ENCODE peak calls at places on chromosomes 13 and 19, in ten cellular contexts. D is esophagus muscularis mucosa, M is WERI-Rb-1, T is tibial nerve, O is left ventricle myocardium inferior, N is cardiac fibroblast, C is fibroblast of lung, I is heart right ventricle, S is HFF-Myc, U is A549. A is an unnamed sample.

GRCh38 chr13:98939552-98940306 is 38.1 kb downstream of the DOCK9 start:
- DNase-seq in M (no peak), S (no peak), N (no peak), U (no peak), C (no peak), I (no peak), T (no peak), D (no peak), O (no peak), A (no peak)

GRCh38 chr13:97112451-97113152 is 109.5 kb upstream of the MBNL2 start:
- DNase-seq in N (no peak), I (no peak), T (no peak), O (no peak), C (no peak), U (no peak), S (no peak), D (no peak), M (no peak), A (no peak)

GRCh38 chr19:28960986-28961705 is 251.8 kb downstream of the UQCRFS1 start:
- DNase-seq in C (peak), N (peak), T (no peak), D (no peak), I (no peak), M (no peak), U (no peak), O (no peak), S (no peak), A (no peak)

GRCh38 chr19:5342573-5343201 is 2.1 kb upstream of the PTPRS start:
- DNase-seq in T (no peak), N (no peak), M (no peak), S (no peak), U (no peak), I (no peak), C (no peak), D (no peak), O (no peak), A (no peak)

GRCh38 chr13:49097374-49097773 is 121.7 kb downstream of the FNDC3A start:
- DNase-seq in D (no peak), C (peak), I (no peak), N (peak), U (peak), T (no peak), O (no peak), M (no peak), S (no peak), A (no peak)

GRCh38 chr13:20390526-20391175 is 135.0 kb downstream of the CRYL1 start:
- DNase-seq in T (no peak), D (no peak), C (no peak), U (no peak), M (no peak), N (no peak), S (no peak), I (no peak), O (no peak), A (peak)

GRCh38 chr13:103328899-103329298 is 262.7 kb upstream of the SLC10A2 start:
- DNase-seq in I (no peak), N (no peak), D (no peak), M (peak), S (no peak), U (no peak), C (no peak), O (no peak), T (no peak), A (no peak)

GRCh38 chr13:45823583-45823982 is 28.0 kb downstream of the SIAH3 start:
- DNase-seq in T (no peak), I (no peak), U (no peak), O (no peak), M (peak), N (no peak), C (no peak), S (no peak), D (no peak), A (no peak)

GRCh38 chr19:47469419-47469700 is 2.3 kb downstream of the SLC8A2 start:
- DNase-seq in S (no peak), M (no peak), N (no peak), O (no peak), T (no peak), I (no peak), U (no peak), D (no peak), C (no peak), A (no peak)

GRCh38 chr19:47470447-47471195 is 1.1 kb downstream of the SLC8A2 start:
- DNase-seq in S (no peak), T (no peak), M (no peak), U (no peak), C (no peak), O (no peak), I (no peak), N (no peak), D (no peak), A (no peak)

GRCh38 chr19:47469719-47470118 is 2.0 kb downstream of the SLC8A2 start:
- DNase-seq in N (no peak), O (no peak), M (no peak), C (no peak), D (no peak), U (no peak), S (no peak), T (no peak), I (no peak), A (no peak)

GRCh38 chr19:47465957-47466356 is 5.7 kb downstream of the SLC8A2 start:
- DNase-seq in D (no peak), T (no peak), N (no peak), S (no peak), U (no peak), O (no peak), M (no peak), I (no peak), C (no peak), A (no peak)

GRCh38 chr19:47467914-47468313 is 3.8 kb downstream of the SLC8A2 start:
- DNase-seq in O (no peak), I (no peak), T (no peak), S (no peak), D (no peak), N (no peak), M (no peak), C (no peak), U (no peak), A (no peak)
- TF ChIP-seq CTCF in O (no peak), I (no peak), T (no peak), S (no peak), D (no peak), N (no peak), M (no peak), C (no peak), U (no peak), A (no peak)

GRCh38 chr19:31068268-31068667 is 281.0 kb downstream of the TSHZ3 start:
- DNase-seq in I (no peak), U (no peak), S (no peak), M (no peak), C (no peak), T (no peak), D (no peak), N (no peak), O (no peak), A (no peak)

GRCh38 chr19:31073485-31074221 is 275.6 kb downstream of the TSHZ3 start:
- DNase-seq in T (no peak), N (no peak), D (no peak), O (no peak), C (no peak), I (no peak), M (no peak), S (no peak), U (no peak), A (no peak)

GRCh38 chr19:31070676-31071075 is 278.6 kb downstream of the TSHZ3 start:
- DNase-seq in T (no peak), O (no peak), C (no peak), U (no peak), I (no peak), D (no peak), N (no peak), S (no peak), M (no peak), A (no peak)

GRCh38 chr19:31070126-31070525 is 279.1 kb downstream of the TSHZ3 start:
- DNase-seq in S (no peak), N (no peak), M (no peak), U (no peak), O (no peak), C (peak), T (no peak), I (no peak), D (no peak), A (no peak)

GRCh38 chr19:31071157-31071855 is 277.9 kb downstream of the TSHZ3 start:
- DNase-seq in O (no peak), C (no peak), T (no peak), S (no peak), D (no peak), M (no peak), I (no peak), U (no peak), N (no peak), A (no peak)
- TF ChIP-seq CTCF in O (no peak), C (no peak), T (no peak), S (no peak), D (no peak), M (no peak), I (no peak), U (no peak), N (no peak), A (no peak)

GRCh38 chr13:50684366-50684765 is 159.1 kb downstream of the DLEU7 start:
- DNase-seq in N (peak), T (no peak), S (no peak), M (no peak), D (peak), C (no peak), O (peak), I (peak), U (no peak), A (no peak)

GRCh38 chr13:50679321-50679720 is 164.2 kb downstream of the DLEU7 start:
- DNase-seq in T (no peak), S (no peak), M (no peak), O (no peak), I (no peak), U (no peak), C (no peak), D (no peak), N (peak), A (no peak)

GRCh38 chr13:50678464-50679162 is 164.9 kb downstream of the DLEU7 start:
- DNase-seq in C (peak), I (no peak), O (no peak), D (peak), M (no peak), S (peak), U (no peak), N (peak), T (no peak), A (no peak)

GRCh38 chr13:50682966-50683365 is 160.5 kb downstream of the DLEU7 start:
- DNase-seq in M (no peak), I (no peak), S (no peak), D (peak), N (no peak), C (no peak), T (no peak), U (no peak), O (no peak), A (no peak)

DNA sequence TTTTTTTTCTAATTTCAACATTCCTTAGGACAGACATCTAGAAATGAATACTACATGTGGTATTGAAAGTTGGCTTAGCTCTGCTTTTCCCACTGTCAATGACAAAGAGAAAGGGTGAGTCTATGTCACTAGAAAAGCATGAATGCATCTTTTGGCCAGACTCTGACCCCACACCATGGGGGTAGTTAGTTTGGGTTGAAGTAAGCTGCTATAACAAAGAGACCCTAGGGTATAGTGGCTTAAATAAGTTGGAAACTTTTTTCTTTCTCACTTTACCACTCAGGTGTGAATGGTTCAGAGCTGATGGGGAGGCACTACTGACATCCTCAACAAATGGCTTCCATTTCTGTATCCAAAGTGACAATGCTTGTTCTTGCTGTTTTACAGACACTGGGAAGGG is 161.5 kb downstream of the DLEU7 start:
- DNase-seq in M (no peak), I (no peak), U (no peak), S (no peak), T (no peak), C (no peak), O (no peak), D (no peak), N (peak), A (no peak)
- TF ChIP-seq CTCF in M (no peak), I (no peak), U (no peak), S (no peak), T (no peak), C (no peak), O (no peak), D (no peak), N (no peak), A (no peak)

GRCh38 chr13:77915676-77916075 is 3.0 kb downstream of the EDNRB start:
- DNase-seq in T (no peak), I (no peak), M (no peak), O (no peak), D (no peak), U (no peak), N (no peak), S (no peak), C (no peak), A (no peak)

GRCh38 chr13:77916481-77916880 is 2.1 kb downstream of the EDNRB start:
- DNase-seq in T (no peak), U (no peak), O (no peak), D (no peak), I (no peak), C (no peak), N (no peak), M (no peak), S (no peak), A (no peak)

GRCh38 chr13:77919351-77920294 is 992 bp upstream of the EDNRB start:
- DNase-seq in C (peak), M (peak), U (no peak), N (peak), S (no peak), D (no peak), T (peak), O (peak), I (peak), A (no peak)

DNA sequence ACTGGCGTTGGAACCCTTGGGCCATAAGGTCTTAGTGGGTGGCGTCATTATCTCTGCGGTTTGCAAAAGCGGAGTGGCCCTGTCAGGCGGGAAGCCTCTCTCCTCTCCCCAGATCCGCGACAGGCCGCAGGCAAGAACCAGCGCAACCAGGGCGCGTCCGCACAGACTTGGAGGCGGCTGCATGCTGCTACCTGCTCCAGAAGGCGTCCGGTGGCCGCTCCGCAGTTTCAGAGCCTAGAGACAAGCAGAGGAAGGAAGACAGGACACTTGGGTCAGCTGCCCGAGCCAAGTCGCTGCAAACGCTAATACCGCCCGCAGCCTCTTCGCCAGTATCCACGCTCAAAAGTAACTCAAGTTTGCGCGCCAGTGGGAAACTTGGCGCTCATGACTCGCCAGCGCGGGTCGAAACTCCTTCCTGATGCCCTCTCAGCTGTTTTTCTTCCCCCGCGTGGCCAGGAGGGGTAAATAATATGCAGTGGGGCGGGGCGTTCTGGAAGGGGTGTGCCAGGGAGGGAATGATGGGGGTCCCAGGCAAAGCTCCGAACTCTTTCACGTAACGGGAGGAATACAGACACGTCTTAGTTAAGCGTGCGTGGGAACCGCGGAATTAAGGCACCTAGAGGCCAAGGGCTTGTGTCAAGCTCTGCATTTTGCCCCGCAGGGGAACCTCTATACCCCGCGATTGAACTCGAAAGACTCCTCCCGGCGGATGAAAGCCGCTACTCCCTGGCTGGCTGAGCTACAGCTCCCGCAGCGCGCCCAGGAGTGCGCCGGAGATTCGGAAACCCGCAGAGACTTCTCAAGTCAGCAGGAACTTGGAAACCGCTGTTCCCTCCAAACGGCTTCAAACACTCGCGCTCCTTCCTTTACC is at the start of gene EDNRB:
- DNase-seq in S (no peak), U (no peak), C (peak), I (peak), M (peak), N (peak), D (no peak), O (peak), T (peak), A (no peak)
- TF ChIP-seq CTCF in S (no peak), U (no peak), C (no peak), I (peak), M (no peak), N (peak), D (no peak), O (peak), T (no peak), A (no peak)

GRCh38 chr13:114108894-114109293 is 23.5 kb downstream of the RASA3 start:
- DNase-seq in I (no peak), D (no peak), M (peak), T (peak), N (no peak), U (no peak), O (no peak), C (no peak), S (no peak), A (no peak)

GRCh38 chr13:114111577-114111976 is 20.8 kb downstream of the RASA3 start:
- DNase-seq in D (no peak), S (no peak), I (no peak), C (peak), M (peak), U (no peak), O (no peak), T (peak), N (no peak), A (no peak)

GRCh38 chr13:114109646-114110045 is 22.8 kb downstream of the RASA3 start:
- DNase-seq in U (no peak), T (peak), D (no peak), O (no peak), M (peak), C (no peak), S (no peak), I (no peak), N (no peak), A (no peak)

GRCh38 chr13:114108141-114108761 is 24.2 kb downstream of the RASA3 start:
- DNase-seq in D (no peak), C (no peak), T (peak), O (no peak), S (no peak), N (no peak), M (peak), U (no peak), I (no peak), A (no peak)

GRCh38 chr13:114110091-114110829 is 22.2 kb downstream of the RASA3 start:
- DNase-seq in U (peak), I (no peak), S (no peak), C (no peak), O (no peak), N (no peak), T (peak), D (no peak), M (peak), A (no peak)
- TF ChIP-seq CTCF in U (no peak), I (peak), S (no peak), C (no peak), O (peak), N (no peak), T (peak), D (no peak), M (peak), A (peak)

GRCh38 chr19:3148503-3148902 is 12.7 kb downstream of the GNA15 start:
- DNase-seq in N (no peak), D (no peak), C (no peak), S (no peak), O (no peak), U (no peak), M (no peak), T (no peak), I (no peak), A (no peak)

GRCh38 chr19:3149526-3150505 is 14.0 kb downstream of the GNA15 start:
- DNase-seq in C (no peak), I (no peak), T (no peak), O (no peak), D (no peak), S (no peak), U (no peak), N (no peak), M (no peak), A (no peak)

GRCh38 chr19:3145909-3146676 is 10.3 kb downstream of the GNA15 start:
- DNase-seq in M (no peak), U (no peak), O (peak), S (no peak), I (no peak), C (no peak), N (no peak), T (no peak), D (no peak), A (no peak)

GRCh38 chr19:3149089-3149488 is 13.3 kb downstream of the GNA15 start:
- DNase-seq in I (no peak), U (no peak), O (no peak), M (no peak), S (no peak), C (no peak), N (no peak), D (no peak), T (no peak), A (no peak)

GRCh38 chr19:3146677-3147100 is 10.9 kb downstream of the GNA15 start:
- DNase-seq in D (no peak), N (no peak), U (no peak), C (no peak), T (no peak), I (peak), S (no peak), O (no peak), M (peak), A (no peak)
- TF ChIP-seq CTCF in D (peak), N (peak), U (peak), C (peak), T (peak), I (peak), S (peak), O (peak), M (peak), A (peak)

GRCh38 chr19:14198384-14199376 is 7.3 kb downstream of the ADGRL1 start:
- DNase-seq in I (no peak), S (no peak), U (peak), T (no peak), D (no peak), M (no peak), O (no peak), N (peak), C (peak), A (no peak)
- TF ChIP-seq CTCF in I (no peak), S (peak), U (no peak), T (no peak), D (no peak), M (peak), O (no peak), N (peak), C (no peak), A (peak)

DNA sequence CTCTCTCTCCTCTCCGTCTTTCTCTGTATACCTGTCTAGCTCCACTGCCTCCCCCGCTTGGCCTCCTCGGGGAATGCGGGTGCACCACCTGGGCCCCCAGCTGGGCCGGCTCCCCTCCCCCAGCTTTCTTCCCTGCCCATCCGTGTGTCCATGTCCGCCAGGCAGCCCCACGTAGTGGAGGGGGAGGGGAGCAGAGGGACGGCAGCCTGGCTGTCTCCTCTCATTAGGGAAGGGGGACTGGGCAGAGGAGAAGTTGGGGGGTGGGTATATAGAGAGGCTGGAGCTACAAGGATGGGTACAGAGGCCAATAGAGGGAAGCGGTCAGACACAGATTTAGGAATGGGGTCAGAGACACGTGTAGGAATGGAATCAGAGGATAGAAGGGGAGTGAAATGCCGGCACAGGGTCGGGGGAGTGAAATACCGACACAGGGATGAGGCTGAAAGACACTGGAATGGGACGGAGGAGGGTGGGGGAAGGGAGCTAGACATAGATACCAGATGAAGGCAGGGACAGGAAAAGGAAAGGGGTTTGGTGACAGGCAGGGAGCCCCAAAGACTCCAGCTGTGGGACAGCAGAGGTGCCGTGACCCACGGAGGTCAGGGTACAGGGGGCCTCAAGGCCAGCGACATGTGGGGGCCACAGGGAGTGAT is 2.8 kb downstream of the NECTIN2 start:
- DNase-seq in D (no peak), S (no peak), U (no peak), M (peak), O (no peak), C (no peak), N (no peak), I (peak), T (no peak), A (no peak)
- TF ChIP-seq CTCF in D (no peak), S (no peak), U (no peak), M (no peak), O (no peak), C (no peak), N (no peak), I (no peak), T (no peak), A (no peak)

GRCh38 chr13:42119091-42119490 is 70.6 kb downstream of the DGKH start:
- DNase-seq in T (no peak), I (no peak), O (no peak), N (no peak), C (no peak), S (no peak), M (no peak), D (no peak), U (no peak), A (no peak)
- TF ChIP-seq CTCF in T (no peak), I (no peak), O (no peak), N (no peak), C (no peak), S (no peak), M (no peak), D (no peak), U (no peak), A (no peak)

A was measured in osteocyte.